ENCODE peak calls at places on chromosomes 12 and 14, in six cellular contexts. P is activated CD4-positive, alpha-beta T cell treated with anti-CD3 and anti-CD28 coated beads for 1 hour; U is type B pancreatic cell; G is H9; W is AG20443; C is NCI-H345. E is an unnamed sample.

GRCh38 chr12:51048601-51049369 is 658 bp downstream of the LETMD1 start:
- DNase-seq in P (no peak), U (no peak), G (no peak), W (no peak), C (no peak), E (no peak)

GRCh38 chr14:57495409-57495808 is 1.8 kb upstream of the CCDC198 start:
- DNase-seq in P (no peak), U (no peak), G (no peak), W (no peak), C (no peak), E (no peak)

GRCh38 chr12:68189766-68190700 is 30.5 kb upstream of the IFNG start:
- DNase-seq in P (no peak), U (no peak), G (no peak), W (peak), C (no peak), E (no peak)

GRCh38 chr12:133225527-133225926 is 10.2 kb downstream of the ANHX start:
- DNase-seq in P (no peak), U (no peak), G (no peak), W (no peak), C (no peak), E (no peak)

GRCh38 chr14:94355191-94355794 is 32.2 kb upstream of the SERPINA6 start:
- DNase-seq in P (no peak), U (no peak), G (peak), W (peak), C (no peak), E (peak)

GRCh38 chr12:124525927-124526692 is 41.3 kb downstream of the NCOR2 start:
- DNase-seq in P (no peak), U (no peak), G (no peak), W (no peak), C (no peak), E (no peak)

GRCh38 chr12:107660230-107660629 is 25.4 kb upstream of the PWP1 start:
- DNase-seq in P (no peak), U (no peak), G (no peak), W (no peak), C (no peak), E (no peak)

GRCh38 chr14:49408187-49408963 is 177.8 kb downstream of the RPS29 start:
- DNase-seq in P (no peak), U (no peak), G (no peak), W (no peak), C (no peak), E (no peak)

GRCh38 chr12:12172106-12172511 is 94.7 kb downstream of the LRP6 start:
- DNase-seq in P (no peak), U (no peak), G (no peak), W (peak), C (no peak), E (no peak)

GRCh38 chr12:8829621-8830020 is 7.2 kb downstream of the A2ML1 start:
- DNase-seq in P (no peak), U (no peak), G (no peak), W (no peak), C (no peak), E (no peak)

GRCh38 chr12:76927170-76927784 is 48.5 kb upstream of the CSRP2 start:
- DNase-seq in P (no peak), U (no peak), G (peak), W (peak), C (no peak), E (peak)

GRCh38 chr12:68011882-68012207 is 22.6 kb downstream of the IFNG-AS1 start:
- DNase-seq in P (no peak), U (no peak), G (no peak), W (peak), C (no peak), E (no peak)

GRCh38 chr12:53062011-53062961 is 12.4 kb downstream of the TNS2 start:
- DNase-seq in P (no peak), U (no peak), G (no peak), W (no peak), C (no peak), E (peak)

GRCh38 chr14:104128981-104129380 is 9.4 kb upstream of the KIF26A start:
- DNase-seq in P (no peak), U (no peak), G (no peak), W (no peak), C (no peak), E (no peak)